ENCODE peak calls at places on chromosomes 5 and 9, in five cellular contexts. L, B, Q, W and C are unnamed samples.

GRCh38 chr5:158483202-158483870 is 616.4 kb downstream of the EBF1 start:
- DNase-seq in L (no peak), B (no peak), Q (no peak), W (peak), C (no peak)

GRCh38 chr5:173302546-173303155 is 25.6 kb downstream of the STC2 start:
- DNase-seq in L (peak), B (peak), Q (no peak), W (no peak), C (no peak)

GRCh38 chr5:152405145-152405544 is at the start of gene NMUR2:
- DNase-seq in L (no peak), B (peak), Q (no peak), W (peak), C (no peak)

GRCh38 chr9:5392285-5392684 is 45.4 kb downstream of the PLGRKT start:
- DNase-seq in L (peak), B (no peak), Q (no peak), W (no peak), C (no peak)

GRCh38 chr5:174618589-174618988 is 105.8 kb upstream of the MSX2 start:
- DNase-seq in L (no peak), B (no peak), Q (no peak), W (no peak), C (no peak)

GRCh38 chr9:2132484-2133082 is 117.4 kb downstream of the SMARCA2 start:
- DNase-seq in L (peak), B (no peak), Q (peak), W (no peak), C (no peak)

GRCh38 chr9:34566972-34567371 is 22.6 kb downstream of the CNTFR start:
- DNase-seq in L (no peak), B (no peak), Q (no peak), W (no peak), C (no peak)

GRCh38 chr5:136285501-136285900 is 79.8 kb downstream of the TRPC7 start:
- DNase-seq in L (peak), B (no peak), Q (no peak), W (no peak), C (no peak)

GRCh38 chr9:70479880-70480291 is 65.4 kb upstream of the KLF9 start:
- DNase-seq in L (peak), B (peak), Q (no peak), W (no peak), C (peak)

GRCh38 chr9:136312436-136312835 is 8.5 kb upstream of the CCDC187 start:
- DNase-seq in L (peak), B (peak), Q (peak), W (peak), C (no peak)

GRCh38 chr5:36041537-36041845 is 25.2 kb downstream of the UGT3A2 start:
- DNase-seq in L (no peak), B (no peak), Q (no peak), W (no peak), C (no peak)

GRCh38 chr5:139569276-139569955 is 8.3 kb downstream of the UBE2D2 start:
- DNase-seq in L (peak), B (no peak), Q (no peak), W (no peak), C (no peak)

GRCh38 chr9:21096172-21096900 is 18.6 kb upstream of the IFNB1 start:
- DNase-seq in L (peak), B (no peak), Q (peak), W (no peak), C (no peak)

GRCh38 chr9:126499005-126499910 is 114.5 kb upstream of the LMX1B start:
- DNase-seq in L (peak), B (peak), Q (peak), W (peak), C (no peak)

GRCh38 chr5:103465891-103466290 is 96.7 kb downstream of the NUDT12 start:
- DNase-seq in L (no peak), B (no peak), Q (no peak), W (no peak), C (no peak)

GRCh38 chr9:111914749-111915424 is 18.3 kb downstream of the UGCG start:
- DNase-seq in L (no peak), B (no peak), Q (peak), W (no peak), C (no peak)

GRCh38 chr9:131239307-131239975 is 36.9 kb downstream of the FAM78A start:
- DNase-seq in L (no peak), B (no peak), Q (no peak), W (no peak), C (no peak)

GRCh38 chr5:78610163-78610583 is 38.4 kb downstream of the LHFPL2 start:
- DNase-seq in L (peak), B (peak), Q (no peak), W (no peak), C (no peak)

GRCh38 chr5:76617675-76618074 is 5.5 kb downstream of the F2RL2 start:
- DNase-seq in L (peak), B (no peak), Q (no peak), W (no peak), C (no peak)

GRCh38 chr5:146732966-146733365 is 145.6 kb downstream of the PPP2R2B start:
- DNase-seq in L (peak), B (no peak), Q (peak), W (no peak), C (no peak)

GRCh38 chr5:170184007-170184687 is 48.6 kb upstream of the C5orf58 start:
- DNase-seq in L (peak), B (peak), Q (peak), W (peak), C (peak)

GRCh38 chr5:139210585-139210984 is 12.4 kb upstream of the SIL1 start:
- DNase-seq in L (no peak), B (peak), Q (no peak), W (no peak), C (no peak)

GRCh38 chr5:117504245-117504644 is 929.6 kb upstream of the SEMA6A start:
- DNase-seq in L (peak), B (no peak), Q (no peak), W (no peak), C (no peak)

GRCh38 chr5:178941361-178941760 is 363 bp downstream of the ZNF454 start:
- DNase-seq in L (no peak), B (peak), Q (no peak), W (peak), C (no peak)

GRCh38 chr9:33166263-33167083 is 663 bp downstream of the B4GALT1 start:
- DNase-seq in L (no peak), B (no peak), Q (peak), W (no peak), C (peak)

GRCh38 chr5:139668064-139668880 is 20.1 kb downstream of the CXXC5 start:
- DNase-seq in L (no peak), B (peak), Q (peak), W (no peak), C (no peak)

GRCh38 chr5:17151686-17152085 is 65.7 kb upstream of the BASP1 start:
- DNase-seq in L (peak), B (no peak), Q (no peak), W (peak), C (no peak)

GRCh38 chr5:167835146-167835545 is 456.3 kb upstream of the WWC1 start:
- DNase-seq in L (no peak), B (no peak), Q (no peak), W (no peak), C (no peak)

GRCh38 chr5:177432905-177433657 is 6.6 kb downstream of the GRK6 start:
- DNase-seq in L (no peak), B (no peak), Q (no peak), W (no peak), C (peak)
- TF ChIP-seq POLR2A in L (no peak), B (no peak), Q (no peak), W (no peak), C (no peak)

GRCh38 chr5:66179297-66180051 is 35.4 kb downstream of the SREK1 start:
- DNase-seq in L (no peak), B (no peak), Q (no peak), W (no peak), C (no peak)
- TF ChIP-seq CTCF in L (no peak), B (no peak), Q (no peak), W (no peak), C (no peak)

DNA sequence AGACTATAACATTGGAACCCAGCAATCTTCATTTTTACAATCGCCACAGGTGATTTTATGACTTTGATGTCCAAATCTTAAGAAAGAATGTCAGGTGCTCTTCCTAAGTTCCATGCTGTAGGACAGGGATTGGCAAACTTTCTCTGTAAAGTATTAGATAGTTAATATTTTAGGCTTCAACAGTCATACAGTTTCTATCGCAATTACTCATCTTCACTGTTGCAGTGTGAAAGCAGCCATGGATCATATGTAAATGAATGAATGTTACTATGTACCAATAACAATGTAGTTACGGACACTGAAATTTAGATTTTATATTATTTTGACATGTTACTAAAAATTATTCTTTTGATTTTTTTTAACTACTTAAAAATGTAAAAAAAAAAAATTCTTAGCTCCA is 169.7 kb downstream of the DTWD2 start:
- DNase-seq in L (no peak), B (no peak), Q (no peak), W (no peak), C (no peak)
- H3K4me3 ChIP-seq in L (no peak), B (no peak), Q (no peak), W (no peak), C (no peak)

DNA sequence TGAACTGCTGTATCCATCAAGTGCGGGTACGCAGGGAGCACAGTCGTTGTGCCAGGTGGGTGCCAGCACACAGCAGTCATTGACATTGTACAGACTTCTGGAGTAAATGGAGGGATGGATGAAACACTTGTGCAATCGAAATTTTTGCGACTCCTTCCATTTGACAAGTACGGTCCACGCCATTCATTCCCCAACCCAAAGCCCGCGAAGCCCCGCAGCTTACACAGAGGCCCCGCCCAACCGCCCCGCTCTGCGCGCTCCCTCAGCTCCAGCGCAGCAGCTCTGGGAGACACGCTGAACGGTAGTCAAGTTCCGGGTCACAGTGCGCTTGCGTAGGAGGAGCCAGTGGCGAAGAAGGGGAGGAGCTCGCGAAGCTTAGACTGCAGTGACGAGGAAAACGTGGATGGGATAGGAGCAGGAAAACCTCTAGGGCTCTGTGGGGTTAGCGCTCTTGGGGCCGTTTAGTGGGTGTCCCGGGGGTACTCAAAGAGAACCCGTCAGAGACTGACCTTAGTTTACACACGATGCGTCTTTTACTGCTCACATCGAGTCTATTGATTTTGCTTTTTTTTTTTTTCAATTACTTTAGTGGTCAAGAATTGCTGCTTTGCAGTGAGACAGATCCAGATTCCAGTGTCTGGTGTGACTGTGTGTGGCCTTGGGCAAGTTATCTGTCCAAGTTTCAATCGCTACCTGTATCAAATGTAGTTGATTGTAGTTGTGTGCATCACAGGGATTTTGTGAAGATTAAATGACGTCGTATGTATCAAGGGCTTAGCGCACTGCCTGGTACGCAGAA is 15.3 kb upstream of the MSANTD3 start:
- DNase-seq in L (peak), B (peak), Q (peak), W (peak), C (peak)
- TF ChIP-seq POLR2A in L (peak), B (peak), Q (peak), W (no peak), C (no peak)

DNA sequence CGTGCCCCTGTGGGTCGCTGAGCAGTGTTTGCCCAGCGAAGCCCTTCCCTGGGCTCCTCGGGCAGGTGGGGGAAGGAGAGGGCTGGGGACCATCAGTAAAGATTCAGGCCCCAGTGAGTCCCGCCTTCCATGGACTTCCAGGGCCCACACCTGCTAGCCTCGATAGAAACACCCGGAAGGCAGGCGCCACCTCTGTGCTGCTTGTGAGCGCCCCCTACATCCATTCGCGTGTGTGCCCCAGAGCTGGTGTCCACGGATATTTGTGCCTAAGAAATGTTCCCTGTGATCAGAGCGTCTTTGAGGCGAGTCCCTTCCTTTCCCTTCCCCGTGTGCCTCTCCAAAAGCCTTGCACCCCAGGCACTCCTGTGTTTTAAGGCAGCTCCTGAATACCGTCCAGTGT is 101.2 kb downstream of the COL5A1 start:
- DNase-seq in L (no peak), B (no peak), Q (no peak), W (no peak), C (no peak)
- TF ChIP-seq CTCF in L (peak), B (no peak), Q (no peak), W (no peak), C (no peak)